ENCODE peak calls at places on chromosomes 13 and 19, in six cellular contexts. O is tibial nerve, S is adrenal gland, H is A549, A is HCT116, B is K562. F is an unnamed sample.

GRCh38 chr13:31452525-31452924 is 252.8 kb downstream of the B3GLCT start:
- DNase-seq in O (no peak), S (no peak), H (no peak), A (no peak), B (no peak), F (no peak)

GRCh38 chr13:59444210-59444857 is 719.4 kb downstream of the DIAPH3 start:
- DNase-seq in O (no peak), S (no peak), H (no peak), A (no peak), B (no peak), F (no peak)

GRCh38 chr13:23752111-23753001 is 136.8 kb downstream of the MIPEP start:
- DNase-seq in O (no peak), S (no peak), H (no peak), A (no peak), B (no peak), F (no peak)

GRCh38 chr19:38826856-38827551 is 4.6 kb downstream of the ECH1 start:
- DNase-seq in O (no peak), S (no peak), H (no peak), A (no peak), B (no peak), F (peak)

GRCh38 chr13:33351324-33351723 is 65.8 kb upstream of the STARD13 start:
- DNase-seq in O (no peak), S (no peak), H (peak), A (peak), B (no peak), F (no peak)

GRCh38 chr13:94701313-94702180 is 10.8 kb downstream of the SOX21 start:
- DNase-seq in O (no peak), S (no peak), H (no peak), A (no peak), B (no peak), F (no peak)

GRCh38 chr13:20400774-20401173 is 124.9 kb downstream of the CRYL1 start:
- DNase-seq in O (no peak), S (peak), H (no peak), A (no peak), B (no peak), F (no peak)

GRCh38 chr13:59461411-59461810 is 702.3 kb downstream of the DIAPH3 start:
- DNase-seq in O (no peak), S (peak), H (no peak), A (no peak), B (peak), F (no peak)

GRCh38 chr13:47241446-47241845 is 344.6 kb upstream of the HTR2A start:
- DNase-seq in O (no peak), S (no peak), H (peak), A (no peak), B (peak), F (no peak)

GRCh38 chr13:36628986-36629385 is 44.8 kb upstream of the SERTM1 start:
- DNase-seq in O (no peak), S (no peak), H (no peak), A (no peak), B (no peak), F (no peak)
- H3K27ac ChIP-seq in O (no peak), S (no peak), H (no peak), A (no peak), B (no peak), F (no peak)

GRCh38 chr19:45883881-45884681 is 1.9 kb downstream of the IRF2BP1 start:
- DNase-seq in O (no peak), S (no peak), H (no peak), A (no peak), B (no peak), F (no peak)

GRCh38 chr19:45887311-45887710 is 1.4 kb upstream of the IRF2BP1 start:
- DNase-seq in O (no peak), S (no peak), H (no peak), A (no peak), B (no peak), F (no peak)

GRCh38 chr19:45885556-45886426 is at the start of gene IRF2BP1:
- DNase-seq in O (peak), S (peak), H (peak), A (peak), B (peak), F (peak)

GRCh38 chr19:45884682-45885555 is 1.0 kb downstream of the IRF2BP1 start:
- DNase-seq in O (no peak), S (no peak), H (no peak), A (no peak), B (peak), F (no peak)

DNA sequence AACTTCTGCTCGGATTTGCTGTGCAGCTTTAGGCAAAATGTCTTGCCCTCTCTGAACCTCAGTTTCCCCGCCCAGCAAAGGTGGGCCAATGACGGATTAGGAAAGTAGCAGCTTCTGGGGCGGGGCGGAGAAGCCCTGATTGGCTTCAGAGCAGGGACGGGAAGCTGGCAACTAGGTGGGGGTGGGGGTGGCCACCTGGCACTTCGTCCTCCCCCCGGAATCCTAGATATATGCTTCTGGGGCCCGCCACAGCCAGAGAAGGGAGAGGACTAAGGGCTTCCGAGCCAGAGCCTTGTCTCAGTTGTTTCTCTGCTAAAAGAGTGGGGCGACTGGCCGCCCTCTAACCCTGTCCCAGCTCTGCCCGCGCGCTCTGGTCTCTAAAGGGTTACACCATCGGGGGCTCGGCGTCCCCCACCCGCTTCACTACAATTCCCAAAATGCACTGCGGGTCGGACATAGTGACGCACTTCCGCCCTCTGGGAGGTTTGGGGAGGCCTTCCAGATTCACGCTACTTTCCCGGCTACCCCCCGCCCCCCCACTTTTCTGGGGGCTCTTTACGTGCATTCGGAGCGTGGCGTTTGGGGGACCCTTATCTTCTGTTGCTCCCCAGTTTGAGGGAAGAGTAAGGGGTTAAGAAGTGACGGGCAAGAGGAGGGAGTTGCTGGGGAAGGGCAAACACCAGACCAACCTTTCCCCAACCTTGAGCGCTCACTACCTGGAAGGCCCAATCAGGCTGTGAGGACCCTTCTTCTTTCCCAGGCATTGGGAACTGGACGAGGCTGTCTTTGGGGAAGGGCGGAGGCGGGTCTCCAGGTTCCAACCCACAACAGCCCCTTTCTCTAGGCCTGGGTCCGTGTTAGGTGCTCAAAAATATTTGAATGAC is 728 bp upstream of the IRF2BP1 start:
- DNase-seq in O (peak), S (peak), H (peak), A (peak), B (peak), F (peak)
- TF ChIP-seq POLR2A in O (peak), S (peak), H (peak), A (no peak), B (peak), F (no peak)

GRCh38 chr13:45229172-45229571 is 28.3 kb upstream of the KCTD4 start:
- DNase-seq in O (no peak), S (no peak), H (no peak), A (no peak), B (no peak), F (no peak)

GRCh38 chr13:45231722-45232121 is 30.9 kb upstream of the KCTD4 start:
- DNase-seq in O (no peak), S (no peak), H (no peak), A (no peak), B (no peak), F (no peak)

GRCh38 chr13:45226024-45226423 is 25.2 kb upstream of the KCTD4 start:
- DNase-seq in O (no peak), S (no peak), H (no peak), A (no peak), B (no peak), F (no peak)

GRCh38 chr13:45225370-45225769 is 24.5 kb upstream of the KCTD4 start:
- DNase-seq in O (no peak), S (no peak), H (no peak), A (no peak), B (no peak), F (no peak)

DNA sequence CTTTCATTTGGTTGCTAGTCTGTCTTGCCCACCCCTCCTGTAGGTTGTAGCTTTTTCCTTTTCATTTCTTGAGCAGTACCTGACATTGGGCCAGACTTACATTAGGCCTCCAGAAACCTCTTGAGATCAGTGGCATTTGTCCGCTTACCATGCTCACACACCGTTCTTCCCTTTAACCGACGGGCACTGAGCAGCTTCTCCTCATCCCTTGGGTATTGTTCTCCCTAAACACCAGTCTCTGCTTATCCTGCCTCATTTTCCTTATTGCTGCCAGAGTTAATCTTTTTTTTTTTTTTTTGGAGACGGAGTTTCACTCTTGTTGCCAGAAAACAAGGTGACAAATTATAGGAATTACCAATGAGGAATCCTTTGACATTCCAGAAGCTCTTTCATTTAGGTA is 27.2 kb upstream of the KCTD4 start:
- DNase-seq in O (no peak), S (no peak), H (no peak), A (no peak), B (no peak), F (no peak)
- H3K27ac ChIP-seq in O (no peak), S (no peak), H (no peak), A (no peak), B (no peak), F (no peak)

GRCh38 chr19:2494447-2495129 is 18.7 kb downstream of the GADD45B start:
- DNase-seq in O (peak), S (peak), H (peak), A (no peak), B (peak), F (peak)

GRCh38 chr19:2492870-2493269 is 16.9 kb downstream of the GADD45B start:
- DNase-seq in O (no peak), S (no peak), H (no peak), A (no peak), B (no peak), F (no peak)

GRCh38 chr19:2495130-2495641 is 19.3 kb downstream of the GADD45B start:
- DNase-seq in O (peak), S (peak), H (peak), A (no peak), B (no peak), F (peak)

GRCh38 chr19:2495651-2496316 is 19.9 kb downstream of the GADD45B start:
- DNase-seq in O (no peak), S (peak), H (no peak), A (no peak), B (no peak), F (peak)

DNA sequence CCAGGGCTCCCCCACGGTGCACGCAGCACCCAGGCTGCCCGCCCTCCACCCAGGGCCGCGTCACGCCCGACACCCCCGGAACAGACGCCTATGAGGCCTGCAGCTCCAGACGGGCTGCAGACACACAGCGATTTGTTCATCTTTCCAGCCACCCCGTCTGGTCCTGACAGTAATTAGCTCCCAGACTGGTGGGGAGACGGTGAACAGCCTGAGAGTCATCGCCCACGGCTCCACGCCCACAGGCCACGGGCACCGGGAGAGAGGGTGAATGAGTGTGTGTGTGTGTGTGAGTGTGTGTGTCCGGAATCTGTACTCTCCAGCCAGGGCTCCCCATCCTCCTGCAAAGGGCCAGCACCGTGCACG is 18.1 kb downstream of the GADD45B start:
- DNase-seq in O (no peak), S (no peak), H (peak), A (no peak), B (no peak), F (no peak)
- TF ChIP-seq POLR2A in O (no peak), S (no peak), H (no peak), A (no peak), B (no peak), F (no peak)

GRCh38 chr19:1551068-1552040 is 16.8 kb downstream of the MEX3D start:
- DNase-seq in O (no peak), S (no peak), H (no peak), A (no peak), B (no peak), F (no peak)
- H3K27ac ChIP-seq in O (no peak), S (no peak), H (no peak), A (no peak), B (no peak), F (no peak)

DNA sequence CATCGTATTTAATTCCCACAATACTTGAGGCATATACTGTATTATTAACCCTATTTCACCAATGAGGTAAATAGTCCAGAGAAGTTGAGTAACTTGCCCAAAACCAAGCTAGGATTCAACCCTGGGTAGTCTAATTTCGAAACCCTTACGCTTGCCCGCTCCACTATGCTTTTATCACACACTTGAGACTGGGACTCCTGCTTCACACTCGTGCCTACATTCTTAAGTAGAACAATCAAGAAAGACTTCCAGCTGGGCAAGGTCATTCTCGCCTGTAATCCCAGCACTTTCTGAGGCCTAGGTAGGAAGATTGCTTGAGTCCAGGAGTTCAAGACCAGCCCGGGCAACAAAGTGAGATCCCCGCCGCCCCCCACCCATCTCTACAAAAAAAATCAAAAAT is 3.6 kb downstream of the ZNF541 start:
- DNase-seq in O (no peak), S (no peak), H (no peak), A (no peak), B (no peak), F (no peak)
- TF ChIP-seq POLR2A in O (no peak), S (no peak), H (no peak), A (no peak), B (no peak), F (no peak)

GRCh38 chr13:112556600-112556999 is 31.4 kb downstream of the TUBGCP3 start:
- DNase-seq in O (no peak), S (no peak), H (no peak), A (no peak), B (no peak), F (no peak)

GRCh38 chr13:112558696-112559418 is 29.1 kb downstream of the TUBGCP3 start:
- DNase-seq in O (no peak), S (no peak), H (no peak), A (no peak), B (no peak), F (no peak)

GRCh38 chr13:112554214-112554850 is 33.6 kb downstream of the TUBGCP3 start:
- DNase-seq in O (no peak), S (no peak), H (no peak), A (no peak), B (no peak), F (no peak)
- H3K27ac ChIP-seq in O (no peak), S (no peak), H (no peak), A (no peak), B (no peak), F (no peak)